ENCODE peak calls at places on chromosomes 12 and 14, in six cellular contexts. Q is ELF-1, B is substantia nigra, Y is NAMALWA, S is HS-5, E is SHP77 treated with DMSO at 0.1 percent for 48 hours. O is an unnamed sample.

GRCh38 chr12:51846911-51847829 is 1.3 kb downstream of the FIGNL2 start:
- DNase-seq in Q (peak; percentile 82), B (peak; percentile 12), Y (peak; percentile 22), S (no peak), E (no peak), O (no peak)

GRCh38 chr14:99574099-99574880 is 29.7 kb downstream of the CCDC85C start:
- DNase-seq in Q (peak; percentile 95), B (no peak), Y (peak; percentile 63), S (no peak), E (no peak), O (peak; percentile 29)

GRCh38 chr12:106999444-106999843 is 12.5 kb upstream of the MTERF2 start:
- DNase-seq in Q (no peak), B (no peak), Y (no peak), S (no peak), E (no peak), O (no peak)

GRCh38 chr14:104195854-104196253 is 57.5 kb downstream of the KIF26A start:
- DNase-seq in Q (peak; percentile 33), B (no peak), Y (no peak), S (no peak), E (no peak), O (no peak)

GRCh38 chr14:29937116-29937515 is 9.5 kb upstream of the PRKD1 start:
- DNase-seq in Q (no peak), B (no peak), Y (no peak), S (no peak), E (no peak), O (peak; percentile 47)

GRCh38 chr14:59425322-59425945 is 39.7 kb downstream of the GPR135 start:
- DNase-seq in Q (peak; percentile 12), B (no peak), Y (no peak), S (no peak), E (no peak), O (no peak)

GRCh38 chr14:20516921-20517320 is 11.6 kb downstream of the RNASE10 start:
- DNase-seq in Q (no peak), B (no peak), Y (no peak), S (no peak), E (no peak), O (no peak)

GRCh38 chr12:120286768-120287490 is 4.8 kb downstream of the RNU4-2 start:
- DNase-seq in Q (peak; percentile 60), B (no peak), Y (no peak), S (no peak), E (no peak), O (no peak)

GRCh38 chr14:33737446-33737845 is 213.4 kb downstream of the EGLN3 start:
- DNase-seq in Q (no peak), B (no peak), Y (no peak), S (peak; percentile 61), E (no peak), O (peak; percentile 52)

GRCh38 chr12:100666588-100666987 is 93.1 kb downstream of the GAS2L3 start:
- DNase-seq in Q (no peak), B (no peak), Y (no peak), S (no peak), E (no peak), O (no peak)

GRCh38 chr12:47742253-47742825 is 16.3 kb downstream of the RAPGEF3 start:
- DNase-seq in Q (peak; percentile 74), B (no peak), Y (peak; percentile 74), S (no peak), E (peak; percentile 37), O (no peak)

GRCh38 chr12:30909088-30909688 is 17.4 kb upstream of the TSPAN11 start:
- DNase-seq in Q (no peak), B (no peak), Y (no peak), S (no peak), E (no peak), O (no peak)

GRCh38 chr14:85280074-85280473 is 249.9 kb upstream of the FLRT2 start:
- DNase-seq in Q (no peak), B (no peak), Y (no peak), S (no peak), E (no peak), O (no peak)

GRCh38 chr12:24561411-24561871 is 387.5 kb downstream of the BCAT1 start:
- DNase-seq in Q (no peak), B (no peak), Y (peak; percentile 74), S (no peak), E (no peak), O (no peak)

GRCh38 chr12:96399081-96399918 is 939 bp downstream of the CDK17 start:
- DNase-seq in Q (peak; percentile 48), B (peak; percentile 72), Y (peak; percentile 78), S (peak; percentile 57), E (no peak), O (no peak)

GRCh38 chr12:120702629-120703028 is 7.6 kb upstream of the UNC119B start:
- DNase-seq in Q (no peak), B (no peak), Y (no peak), S (no peak), E (no peak), O (no peak)

GRCh38 chr12:101781834-101782543 is 42.7 kb upstream of the SYCP3 start:
- DNase-seq in Q (no peak), B (no peak), Y (no peak), S (no peak), E (no peak), O (no peak)

GRCh38 chr12:13713746-13714400 is 267.5 kb downstream of the GRIN2B start:
- DNase-seq in Q (no peak), B (no peak), Y (no peak), S (no peak), E (no peak), O (no peak)

GRCh38 chr12:96720363-96720705 is 186.7 kb upstream of the NEDD1 start:
- DNase-seq in Q (no peak), B (no peak), Y (no peak), S (no peak), E (peak; percentile 78), O (no peak)

GRCh38 chr14:104974665-104975390 is 3.3 kb downstream of the AHNAK2 start:
- DNase-seq in Q (no peak), B (no peak), Y (no peak), S (no peak), E (no peak), O (no peak)

GRCh38 chr12:122064034-122064777 is 14.3 kb upstream of the MLXIP start:
- DNase-seq in Q (peak; percentile 98), B (peak; percentile 83), Y (peak; percentile 94), S (peak; percentile 99), E (peak; percentile 99), O (peak; percentile 91)

GRCh38 chr12:754871-755562 is 2.6 kb downstream of the WNK1 start:
- DNase-seq in Q (no peak), B (no peak), Y (peak; percentile 86), S (peak; percentile 67), E (no peak), O (no peak)

GRCh38 chr14:61644834-61645233 is 50.5 kb upstream of the HIF1A start:
- DNase-seq in Q (no peak), B (no peak), Y (peak; percentile 30), S (no peak), E (peak; percentile 36), O (no peak)

GRCh38 chr14:53391156-53391555 is 238.0 kb upstream of the DDHD1 start:
- DNase-seq in Q (no peak), B (no peak), Y (no peak), S (peak; percentile 49), E (no peak), O (no peak)

GRCh38 chr12:95215925-95216324 is 1.3 kb downstream of the FGD6 start:
- DNase-seq in Q (no peak), B (no peak), Y (peak; percentile 66), S (no peak), E (peak; percentile 22), O (no peak)